ENCODE peak calls at places on chromosomes 7 and 10, in five cellular contexts. I, P, O, J and V are unnamed samples.
A peak's percentile ranks its signal among the peaks of the same experiment; 100 is the strongest.

GRCh38 chr7:91784469-91784868 is 96.0 kb downstream of the MTERF1 start:
- DNase-seq in I (no peak), P (peak; percentile 49), O (no peak), J (no peak), V (no peak)

GRCh38 chr7:156935250-156935649 is 14.3 kb upstream of the NOM1 start:
- DNase-seq in I (no peak), P (no peak), O (no peak), J (no peak), V (no peak)

GRCh38 chr10:96995851-96996250 is 163.8 kb downstream of the LCOR start:
- DNase-seq in I (no peak), P (peak; percentile 13), O (no peak), J (no peak), V (no peak)

GRCh38 chr10:87626422-87626892 is 33.2 kb upstream of the PAPSS2 start:
- DNase-seq in I (no peak), P (no peak), O (no peak), J (no peak), V (no peak)

GRCh38 chr10:27621441-27621840 is 117.3 kb downstream of the RAB18 start:
- DNase-seq in I (no peak), P (no peak), O (no peak), J (no peak), V (no peak)

GRCh38 chr7:151368136-151368571 is 26.5 kb downstream of the NUB1 start:
- DNase-seq in I (peak; percentile 54), P (peak; percentile 62), O (peak; percentile 71), J (peak; percentile 81), V (peak; percentile 62)

GRCh38 chr10:60572511-60573194 is 183.0 kb upstream of the ANK3 start:
- DNase-seq in I (no peak), P (peak; percentile 58), O (peak; percentile 20), J (no peak), V (no peak)

GRCh38 chr7:2734761-2735571 is 47.0 kb downstream of the AMZ1 start:
- DNase-seq in I (no peak), P (no peak), O (no peak), J (no peak), V (no peak)

GRCh38 chr7:26369519-26370385 is 78.1 kb downstream of the SNX10 start:
- DNase-seq in I (no peak), P (peak; percentile 19), O (peak; percentile 26), J (peak; percentile 54), V (no peak)

GRCh38 chr10:4704034-4704545 is 121.9 kb upstream of the AKR1E2 start:
- DNase-seq in I (no peak), P (peak; percentile 97), O (no peak), J (no peak), V (no peak)

GRCh38 chr10:35011771-35012191 is 78.4 kb downstream of the CUL2 start:
- DNase-seq in I (no peak), P (no peak), O (no peak), J (no peak), V (no peak)

GRCh38 chr10:76185476-76186255 is 754.2 kb downstream of the LRMDA start:
- DNase-seq in I (no peak), P (no peak), O (no peak), J (no peak), V (no peak)

GRCh38 chr10:80617807-80618206 is 80.1 kb downstream of the SH2D4B start:
- DNase-seq in I (no peak), P (no peak), O (no peak), J (no peak), V (no peak)

GRCh38 chr7:135334830-135335543 is 101.3 kb downstream of the STRA8 start:
- DNase-seq in I (no peak), P (no peak), O (no peak), J (no peak), V (no peak)

GRCh38 chr10:61140765-61141392 is 196.9 kb upstream of the RHOBTB1 start:
- DNase-seq in I (no peak), P (peak; percentile 75), O (no peak), J (no peak), V (no peak)

GRCh38 chr7:126140858-126141491 is 1111.8 kb downstream of the GRM8 start:
- DNase-seq in I (no peak), P (no peak), O (no peak), J (no peak), V (no peak)

GRCh38 chr7:48299580-48300169 is 128.4 kb downstream of the ABCA13 start:
- DNase-seq in I (no peak), P (peak; percentile 63), O (peak; percentile 37), J (no peak), V (no peak)

GRCh38 chr7:52475192-52475591 is 560.2 kb upstream of the POM121L12 start:
- DNase-seq in I (no peak), P (no peak), O (no peak), J (no peak), V (no peak)